ENCODE peak calls at places on chromosomes 3 and 15, in eight cellular contexts. One of them, this sample, is unnamed.

GRCh38 chr15:88256261-88257230 is at the start of gene NTRK3:
- DNase-seq in hypothalamus: peak
- DNase-seq in sciatic nerve: peak
- DNase-seq in stromal cell of bone marrow: no peak
- DNase-seq in foreskin keratinocyte: no peak
- DNase-seq in stimulated activated CD4-positive, alpha-beta T cell treated with anti-CD3 and anti-CD28 coated beads, Interleukin-2, amount 100 ng/mL, for 24 hours: peak
- DNase-seq in GM12865: no peak
- DNase-seq in NAMALWA: no peak
- DNase-seq in this sample: no peak

GRCh38 chr15:68339481-68339880 is 61.9 kb downstream of the FEM1B start:
- DNase-seq in hypothalamus: no peak
- DNase-seq in sciatic nerve: no peak
- DNase-seq in stromal cell of bone marrow: no peak
- DNase-seq in foreskin keratinocyte: no peak
- DNase-seq in stimulated activated CD4-positive, alpha-beta T cell treated with anti-CD3 and anti-CD28 coated beads, Interleukin-2, amount 100 ng/mL, for 24 hours: no peak
- DNase-seq in GM12865: no peak
- DNase-seq in NAMALWA: no peak
- DNase-seq in this sample: no peak

GRCh38 chr3:45688194-45688881 is 858 bp upstream of the SACM1L start:
- DNase-seq in hypothalamus: no peak
- DNase-seq in sciatic nerve: no peak
- DNase-seq in stromal cell of bone marrow: no peak
- DNase-seq in foreskin keratinocyte: no peak
- DNase-seq in stimulated activated CD4-positive, alpha-beta T cell treated with anti-CD3 and anti-CD28 coated beads, Interleukin-2, amount 100 ng/mL, for 24 hours: peak
- DNase-seq in GM12865: peak
- DNase-seq in NAMALWA: peak
- DNase-seq in this sample: peak

GRCh38 chr15:85792872-85793621 is 1.7 kb downstream of the KLHL25 start:
- DNase-seq in hypothalamus: no peak
- DNase-seq in sciatic nerve: no peak
- DNase-seq in stromal cell of bone marrow: no peak
- DNase-seq in foreskin keratinocyte: no peak
- DNase-seq in stimulated activated CD4-positive, alpha-beta T cell treated with anti-CD3 and anti-CD28 coated beads, Interleukin-2, amount 100 ng/mL, for 24 hours: peak
- DNase-seq in GM12865: peak
- DNase-seq in NAMALWA: no peak
- DNase-seq in this sample: no peak

GRCh38 chr3:163368168-163368567 is 1710.1 kb downstream of the SI start:
- DNase-seq in hypothalamus: no peak
- DNase-seq in sciatic nerve: no peak
- DNase-seq in stromal cell of bone marrow: no peak
- DNase-seq in foreskin keratinocyte: peak
- DNase-seq in stimulated activated CD4-positive, alpha-beta T cell treated with anti-CD3 and anti-CD28 coated beads, Interleukin-2, amount 100 ng/mL, for 24 hours: no peak
- DNase-seq in GM12865: no peak
- DNase-seq in NAMALWA: no peak
- DNase-seq in this sample: no peak

GRCh38 chr15:83848315-83849050 is 194.6 kb downstream of the ADAMTSL3 start:
- DNase-seq in hypothalamus: no peak
- DNase-seq in sciatic nerve: no peak
- DNase-seq in stromal cell of bone marrow: peak
- DNase-seq in foreskin keratinocyte: peak
- DNase-seq in stimulated activated CD4-positive, alpha-beta T cell treated with anti-CD3 and anti-CD28 coated beads, Interleukin-2, amount 100 ng/mL, for 24 hours: no peak
- DNase-seq in GM12865: no peak
- DNase-seq in NAMALWA: no peak
- DNase-seq in this sample: no peak

GRCh38 chr3:179098388-179099077 is 26.9 kb upstream of the ZMAT3 start:
- DNase-seq in hypothalamus: no peak
- DNase-seq in sciatic nerve: no peak
- DNase-seq in stromal cell of bone marrow: peak
- DNase-seq in foreskin keratinocyte: peak
- DNase-seq in stimulated activated CD4-positive, alpha-beta T cell treated with anti-CD3 and anti-CD28 coated beads, Interleukin-2, amount 100 ng/mL, for 24 hours: no peak
- DNase-seq in GM12865: no peak
- DNase-seq in NAMALWA: no peak
- DNase-seq in this sample: no peak

GRCh38 chr3:172559029-172559428 is 35.8 kb upstream of the TNFSF10 start:
- DNase-seq in hypothalamus: no peak
- DNase-seq in sciatic nerve: no peak
- DNase-seq in stromal cell of bone marrow: no peak
- DNase-seq in foreskin keratinocyte: no peak
- DNase-seq in stimulated activated CD4-positive, alpha-beta T cell treated with anti-CD3 and anti-CD28 coated beads, Interleukin-2, amount 100 ng/mL, for 24 hours: no peak
- DNase-seq in GM12865: no peak
- DNase-seq in NAMALWA: no peak
- DNase-seq in this sample: no peak

GRCh38 chr3:64266065-64266874 is 41.0 kb upstream of the PRICKLE2 start:
- DNase-seq in hypothalamus: no peak
- DNase-seq in sciatic nerve: no peak
- DNase-seq in stromal cell of bone marrow: peak
- DNase-seq in foreskin keratinocyte: peak
- DNase-seq in stimulated activated CD4-positive, alpha-beta T cell treated with anti-CD3 and anti-CD28 coated beads, Interleukin-2, amount 100 ng/mL, for 24 hours: no peak
- DNase-seq in GM12865: no peak
- DNase-seq in NAMALWA: no peak
- DNase-seq in this sample: no peak

GRCh38 chr3:64353256-64353655 is 128.0 kb upstream of the PRICKLE2 start:
- DNase-seq in hypothalamus: no peak
- DNase-seq in sciatic nerve: no peak
- DNase-seq in stromal cell of bone marrow: no peak
- DNase-seq in foreskin keratinocyte: no peak
- DNase-seq in stimulated activated CD4-positive, alpha-beta T cell treated with anti-CD3 and anti-CD28 coated beads, Interleukin-2, amount 100 ng/mL, for 24 hours: no peak
- DNase-seq in GM12865: no peak
- DNase-seq in NAMALWA: no peak
- DNase-seq in this sample: no peak

GRCh38 chr3:12413721-12414255 is 70.5 kb upstream of the TSEN2 start:
- DNase-seq in hypothalamus: no peak
- DNase-seq in sciatic nerve: no peak
- DNase-seq in stromal cell of bone marrow: no peak
- DNase-seq in foreskin keratinocyte: no peak
- DNase-seq in stimulated activated CD4-positive, alpha-beta T cell treated with anti-CD3 and anti-CD28 coated beads, Interleukin-2, amount 100 ng/mL, for 24 hours: no peak
- DNase-seq in GM12865: no peak
- DNase-seq in NAMALWA: no peak
- DNase-seq in this sample: no peak

This sample was measured in Karpas-422.